ENCODE peak calls at places on chromosomes 16 and 17, in nine cellular contexts. One of them, this sample, is unnamed.
A peak's percentile ranks its signal among the peaks of the same experiment; 100 is the strongest.

GRCh38 chr17:17182601-17183136 is 23.5 kb downstream of the PLD6 start:
- DNase-seq in amniotic stem cell: no peak
- DNase-seq in nephron progenitor cell: no peak
- DNase-seq in GM19239: no peak
- DNase-seq in NCI-H345: peak; percentile 18
- DNase-seq in NCI-H1436: no peak
- DNase-seq in Peyer's patch: no peak
- DNase-seq in naive B cell: no peak
- DNase-seq in stimulated activated CD4-positive, alpha-beta T cell treated with anti-CD3 and anti-CD28 coated beads, Interleukin-12 subunit alpha, Interleukin-12 subunit beta, amount 100 ng/mL, for 4 hours: no peak
- DNase-seq in this sample: no peak

GRCh38 chr17:31369266-31369665 is 22.2 kb upstream of the RAB11FIP4 start:
- DNase-seq in amniotic stem cell: no peak
- DNase-seq in GM19239: no peak
- DNase-seq in stimulated activated CD4-positive, alpha-beta T cell treated with anti-CD3 and anti-CD28 coated beads, Interleukin-12 subunit alpha, Interleukin-12 subunit beta, amount 100 ng/mL, for 4 hours: no peak
- DNase-seq in NCI-H1436: no peak
- DNase-seq in naive B cell: no peak
- DNase-seq in nephron progenitor cell: no peak
- DNase-seq in NCI-H345: no peak
- DNase-seq in Peyer's patch: no peak
- DNase-seq in this sample: no peak

GRCh38 chr16:88569614-88569984 is 604 bp upstream of the ZC3H18 start:
- DNase-seq in stimulated activated CD4-positive, alpha-beta T cell treated with anti-CD3 and anti-CD28 coated beads, Interleukin-12 subunit alpha, Interleukin-12 subunit beta, amount 100 ng/mL, for 4 hours: no peak
- DNase-seq in GM19239: no peak
- DNase-seq in NCI-H1436: no peak
- DNase-seq in NCI-H345: no peak
- DNase-seq in nephron progenitor cell: no peak
- DNase-seq in Peyer's patch: no peak
- DNase-seq in naive B cell: no peak
- DNase-seq in amniotic stem cell: no peak
- DNase-seq in this sample: no peak

GRCh38 chr17:17805575-17805974 is 31.2 kb downstream of the SREBF1 start:
- DNase-seq in NCI-H1436: no peak
- DNase-seq in NCI-H345: no peak
- DNase-seq in naive B cell: no peak
- DNase-seq in amniotic stem cell: no peak
- DNase-seq in GM19239: no peak
- DNase-seq in nephron progenitor cell: no peak
- DNase-seq in Peyer's patch: no peak
- DNase-seq in stimulated activated CD4-positive, alpha-beta T cell treated with anti-CD3 and anti-CD28 coated beads, Interleukin-12 subunit alpha, Interleukin-12 subunit beta, amount 100 ng/mL, for 4 hours: no peak
- DNase-seq in this sample: no peak

GRCh38 chr17:42744283-42744805 is 496 bp downstream of the EZH1 start:
- DNase-seq in naive B cell: no peak
- DNase-seq in GM19239: peak; percentile 45
- DNase-seq in NCI-H1436: peak; percentile 85
- DNase-seq in nephron progenitor cell: no peak
- DNase-seq in Peyer's patch: peak; percentile 87
- DNase-seq in stimulated activated CD4-positive, alpha-beta T cell treated with anti-CD3 and anti-CD28 coated beads, Interleukin-12 subunit alpha, Interleukin-12 subunit beta, amount 100 ng/mL, for 4 hours: peak; percentile 69
- DNase-seq in NCI-H345: peak; percentile 82
- DNase-seq in amniotic stem cell: peak; percentile 73
- DNase-seq in this sample: peak; percentile 30

GRCh38 chr17:40963838-40964237 is 2.9 kb downstream of the KRT39 start:
- DNase-seq in amniotic stem cell: no peak
- DNase-seq in GM19239: peak; percentile 31
- DNase-seq in Peyer's patch: no peak
- DNase-seq in NCI-H1436: no peak
- DNase-seq in stimulated activated CD4-positive, alpha-beta T cell treated with anti-CD3 and anti-CD28 coated beads, Interleukin-12 subunit alpha, Interleukin-12 subunit beta, amount 100 ng/mL, for 4 hours: no peak
- DNase-seq in nephron progenitor cell: no peak
- DNase-seq in NCI-H345: no peak
- DNase-seq in naive B cell: no peak
- DNase-seq in this sample: no peak

GRCh38 chr17:46175891-46176290 is 17.3 kb downstream of the KANSL1 start:
- DNase-seq in NCI-H1436: no peak
- DNase-seq in naive B cell: no peak
- DNase-seq in NCI-H345: no peak
- DNase-seq in amniotic stem cell: no peak
- DNase-seq in Peyer's patch: no peak
- DNase-seq in stimulated activated CD4-positive, alpha-beta T cell treated with anti-CD3 and anti-CD28 coated beads, Interleukin-12 subunit alpha, Interleukin-12 subunit beta, amount 100 ng/mL, for 4 hours: no peak
- DNase-seq in nephron progenitor cell: no peak
- DNase-seq in GM19239: no peak
- DNase-seq in this sample: peak; percentile 61

GRCh38 chr16:19071811-19072777 is 4.7 kb downstream of the COQ7 start:
- DNase-seq in amniotic stem cell: peak; percentile 19
- DNase-seq in naive B cell: peak; percentile 29
- DNase-seq in stimulated activated CD4-positive, alpha-beta T cell treated with anti-CD3 and anti-CD28 coated beads, Interleukin-12 subunit alpha, Interleukin-12 subunit beta, amount 100 ng/mL, for 4 hours: peak; percentile 43
- DNase-seq in Peyer's patch: peak; percentile 76
- DNase-seq in NCI-H345: peak; percentile 21
- DNase-seq in NCI-H1436: peak; percentile 29
- DNase-seq in nephron progenitor cell: peak; percentile 62
- DNase-seq in GM19239: no peak
- DNase-seq in this sample: no peak

GRCh38 chr16:10932959-10933710 is 9.1 kb downstream of the DEXI start:
- DNase-seq in amniotic stem cell: no peak
- DNase-seq in GM19239: no peak
- DNase-seq in naive B cell: no peak
- DNase-seq in nephron progenitor cell: no peak
- DNase-seq in Peyer's patch: no peak
- DNase-seq in NCI-H1436: no peak
- DNase-seq in NCI-H345: no peak
- DNase-seq in stimulated activated CD4-positive, alpha-beta T cell treated with anti-CD3 and anti-CD28 coated beads, Interleukin-12 subunit alpha, Interleukin-12 subunit beta, amount 100 ng/mL, for 4 hours: no peak
- DNase-seq in this sample: no peak